ENCODE peak calls at places on chromosome 7, in five cellular contexts. N is kidney, U is IMR-90, Z is endodermal cell, J is keratinocyte. K is an unnamed sample.

GRCh38 chr7:149202831-149203231 is 7.5 kb downstream of the ZNF282 start:
- DNase-seq in Z (no peak), J (no peak), N (no peak), U (peak; percentile 31), K (no peak)

GRCh38 chr7:156751319-156751718 is 110.7 kb downstream of the RNF32 start:
- DNase-seq in N (no peak), J (no peak), U (peak; percentile 97), Z (no peak), K (peak; percentile 55)

GRCh38 chr7:142811154-142811737 is 40.5 kb downstream of the PRSS2 start:
- DNase-seq in Z (peak; percentile 61), N (no peak), J (no peak), U (peak; percentile 54), K (peak; percentile 83)

GRCh38 chr7:41187322-41187721 is 515.6 kb downstream of the INHBA start:
- DNase-seq in J (no peak), N (no peak), U (no peak), Z (no peak), K (no peak)

GRCh38 chr7:149692557-149692982 is 80.8 kb downstream of the ZNF467 start:
- DNase-seq in N (no peak), Z (peak; percentile 76), J (no peak), U (no peak), K (no peak)

GRCh38 chr7:16816820-16817219 is 12.0 kb upstream of the AGR2 start:
- DNase-seq in N (no peak), U (no peak), J (no peak), Z (no peak), K (no peak)

GRCh38 chr7:99693427-99694200 is 13.8 kb upstream of the CYP3A5 start:
- DNase-seq in Z (peak; percentile 91), U (no peak), N (no peak), J (no peak), K (no peak)

GRCh38 chr7:372546-372938 is 82.6 kb downstream of the FOXL3 start:
- DNase-seq in J (no peak), Z (no peak), N (no peak), U (no peak), K (no peak)

GRCh38 chr7:28687631-28688030 is 270.5 kb downstream of the TRIL start:
- DNase-seq in Z (no peak), U (no peak), N (no peak), J (no peak), K (no peak)

GRCh38 chr7:66413379-66414114 is 208.4 kb downstream of the TPST1 start:
- DNase-seq in Z (peak; percentile 99), J (peak; percentile 48), N (peak; percentile 97), U (peak; percentile 25), K (peak; percentile 93)

GRCh38 chr7:91814189-91814588 is 66.3 kb downstream of the MTERF1 start:
- DNase-seq in U (no peak), Z (no peak), N (no peak), J (no peak), K (no peak)

GRCh38 chr7:48097511-48098231 is 8.6 kb downstream of the UPP1 start:
- DNase-seq in Z (peak; percentile 31), N (no peak), J (no peak), U (no peak), K (no peak)

GRCh38 chr7:132455306-132455705 is 121.0 kb downstream of the PLXNA4 start:
- DNase-seq in N (no peak), J (no peak), U (no peak), Z (no peak), K (no peak)

GRCh38 chr7:73770002-73770859 is at the start of gene CLDN3:
- DNase-seq in N (peak; percentile 97), J (no peak), U (no peak), Z (peak; percentile 96), K (peak; percentile 17)

DNA sequence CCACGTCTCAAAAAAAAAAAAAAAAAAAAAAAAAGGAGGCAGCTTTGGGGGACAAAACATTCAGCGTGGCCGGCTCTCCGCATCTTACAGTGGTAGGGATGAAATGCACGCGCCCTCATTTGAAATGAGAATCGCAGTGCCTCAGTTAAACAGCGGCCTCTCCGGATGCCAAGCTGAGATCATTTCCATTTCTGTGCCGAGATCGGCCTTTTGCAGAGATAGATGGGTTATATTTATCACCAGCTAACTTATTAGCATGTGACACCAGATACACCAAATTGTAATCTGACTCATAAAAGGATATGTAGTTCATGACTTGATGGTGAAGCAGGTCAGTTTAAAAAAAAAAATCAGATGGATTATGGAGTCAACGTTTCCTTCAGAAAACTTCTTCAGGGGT is 138.7 kb downstream of the CUX1 start:
- DNase-seq in N (no peak), J (no peak), U (no peak), Z (no peak), K (no peak)
- H3K4me1 ChIP-seq in N (peaks cover 8% of the 10 kb centered on the region), J (peaks cover 9% of the 10 kb centered on the region), U (peaks cover 19% of the 10 kb centered on the region), Z (peaks cover 5% of the 10 kb centered on the region), K (peaks cover 18% of the 10 kb centered on the region)

DNA sequence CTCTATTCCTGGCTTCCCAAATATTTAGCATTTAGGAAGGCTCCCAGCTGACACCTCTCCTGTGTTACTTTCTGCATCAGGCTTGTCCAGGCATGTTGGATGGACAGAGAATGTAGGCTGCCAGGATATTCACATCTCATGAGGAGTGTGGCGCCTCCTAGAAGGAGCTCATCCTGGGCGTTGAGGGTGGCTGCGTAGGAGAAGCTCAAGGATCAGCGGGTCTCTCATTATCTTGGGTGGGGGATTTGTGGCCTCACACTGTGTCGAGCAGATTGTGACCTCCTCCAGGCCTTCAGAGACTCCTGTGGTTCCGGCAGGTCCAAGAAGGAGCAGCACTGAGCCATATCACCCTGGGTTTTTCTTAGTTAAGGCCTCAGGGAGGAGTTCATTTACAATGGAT is 8.6 kb upstream of the COBL start:
- DNase-seq in Z (peak; percentile 73), J (no peak), U (no peak), N (no peak), K (no peak)
- H3K9ac ChIP-seq in Z (no peak overlapping the region), J (no peak overlapping the region), U (no peak overlapping the region), N (no peak overlapping the region), K (no peak overlapping the region)

GRCh38 chr7:121286186-121286585 is 42.6 kb upstream of the WNT16 start:
- DNase-seq in N (no peak), J (no peak), Z (no peak), U (no peak), K (no peak)

GRCh38 chr7:121285066-121285667 is 43.6 kb upstream of the WNT16 start:
- DNase-seq in U (no peak), Z (no peak), N (no peak), J (no peak), K (no peak)

GRCh38 chr7:121294448-121294992 is 34.3 kb upstream of the WNT16 start:
- DNase-seq in N (no peak), Z (no peak), U (no peak), J (no peak), K (no peak)

GRCh38 chr7:121286742-121287699 is 41.8 kb upstream of the WNT16 start:
- DNase-seq in U (peak; percentile 53), Z (no peak), J (no peak), N (no peak), K (no peak)

GRCh38 chr7:121288894-121289293 is 39.9 kb upstream of the WNT16 start:
- DNase-seq in J (no peak), U (peak; percentile 80), N (no peak), Z (no peak), K (peak; percentile 56)
- H3K9me3 ChIP-seq in J (no peaks in the 10 kb centered on the region), U (peaks cover 4% of the 10 kb centered on the region), N (no peaks in the 10 kb centered on the region), Z (peaks cover 25% of the 10 kb centered on the region), K (peaks cover 4% of the 10 kb centered on the region)

GRCh38 chr7:103560136-103560535 is 114.1 kb upstream of the SLC26A5 start:
- DNase-seq in U (no peak), J (no peak), N (no peak), Z (no peak), K (no peak)
- H3K4me1 ChIP-seq in U (peaks cover 2% of the 10 kb centered on the region), J (no peaks in the 10 kb centered on the region), N (no peaks in the 10 kb centered on the region), Z (no peaks in the 10 kb centered on the region), K (no peaks in the 10 kb centered on the region)

GRCh38 chr7:83852136-83852535 is 203.2 kb upstream of the SEMA3E start:
- DNase-seq in N (no peak), U (no peak), Z (no peak), J (peak; percentile 23), K (no peak)
- H3K9ac ChIP-seq in N (no peak overlapping the region), U (no peak overlapping the region), Z (no peak overlapping the region), J (no peak overlapping the region), K (no peak overlapping the region)

DNA sequence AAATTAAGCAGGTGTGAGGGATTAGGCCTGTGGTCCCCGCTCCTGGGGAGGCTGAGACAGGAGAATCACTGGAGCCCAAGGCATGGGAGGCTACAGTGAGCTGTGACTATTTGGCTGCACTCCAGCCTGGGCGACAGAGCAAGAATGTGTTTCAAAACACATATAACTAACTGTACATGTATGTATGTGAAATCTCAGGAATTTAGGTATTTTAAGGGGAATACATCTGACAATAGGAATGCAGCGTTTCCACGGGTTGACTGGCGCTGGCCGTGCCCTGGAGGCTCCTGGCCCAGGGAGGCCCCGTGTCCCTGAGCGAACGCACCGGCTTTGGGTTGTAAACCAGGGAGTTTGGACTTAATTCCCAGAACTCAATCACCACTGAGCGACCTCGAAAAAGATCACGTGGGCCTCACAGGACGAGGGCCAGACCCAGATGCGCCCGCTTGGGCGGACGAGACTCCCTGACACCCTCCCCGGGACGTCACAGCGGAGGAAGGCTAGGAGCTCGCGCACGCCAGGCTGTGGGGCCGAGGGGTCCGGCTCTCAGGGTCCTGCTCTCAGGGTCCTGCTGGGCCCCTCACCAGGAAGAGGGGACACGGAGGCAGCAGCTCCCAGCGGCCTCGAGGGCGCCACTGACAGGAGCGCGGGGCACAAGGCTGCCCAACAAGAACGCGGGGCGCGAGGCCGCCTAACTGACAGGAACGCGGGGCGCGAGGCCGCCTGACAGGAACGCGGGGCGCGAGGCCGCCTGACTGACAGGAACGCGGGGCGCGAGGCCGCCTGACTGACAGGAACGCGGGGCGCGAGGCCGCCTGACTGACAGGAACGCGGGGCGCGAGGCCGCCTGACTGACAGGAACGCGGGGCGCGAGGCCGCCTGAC is 18.4 kb downstream of the PTPRN2 start:
- DNase-seq in U (no peak), Z (no peak), N (no peak), J (no peak), K (no peak)
- H3K9me3 ChIP-seq in U (no peaks in the 10 kb centered on the region), Z (peaks cover 67% of the 10 kb centered on the region), N (no peaks in the 10 kb centered on the region), J (no peaks in the 10 kb centered on the region), K (no peaks in the 10 kb centered on the region)

DNA sequence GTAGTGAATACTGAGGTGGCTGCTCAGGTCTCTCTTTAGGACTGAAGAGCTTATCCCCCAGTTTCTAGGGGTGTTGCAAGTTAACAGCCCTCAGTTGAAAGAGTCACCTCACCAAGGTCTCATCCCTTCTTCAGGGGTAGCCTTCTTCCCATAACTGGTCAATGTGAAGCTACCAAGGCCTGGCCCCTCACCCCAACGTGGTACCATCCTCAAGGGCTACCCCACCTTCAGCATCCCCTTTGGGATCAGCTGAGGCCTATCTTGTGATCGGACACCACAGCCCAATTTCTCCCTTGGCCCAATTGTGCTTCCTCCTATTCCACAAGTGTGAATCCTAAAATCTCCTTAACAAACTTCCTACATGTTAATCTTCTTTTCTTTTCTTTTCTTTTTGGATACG is 289.5 kb upstream of the MKLN1 start:
- DNase-seq in U (no peak), Z (peak; percentile 23), J (no peak), N (no peak), K (no peak)
- H3K4me1 ChIP-seq in U (peaks cover 11% of the 10 kb centered on the region), Z (no peaks in the 10 kb centered on the region), J (peaks cover 8% of the 10 kb centered on the region), N (peaks cover 3% of the 10 kb centered on the region), K (peaks cover 41% of the 10 kb centered on the region)

DNA sequence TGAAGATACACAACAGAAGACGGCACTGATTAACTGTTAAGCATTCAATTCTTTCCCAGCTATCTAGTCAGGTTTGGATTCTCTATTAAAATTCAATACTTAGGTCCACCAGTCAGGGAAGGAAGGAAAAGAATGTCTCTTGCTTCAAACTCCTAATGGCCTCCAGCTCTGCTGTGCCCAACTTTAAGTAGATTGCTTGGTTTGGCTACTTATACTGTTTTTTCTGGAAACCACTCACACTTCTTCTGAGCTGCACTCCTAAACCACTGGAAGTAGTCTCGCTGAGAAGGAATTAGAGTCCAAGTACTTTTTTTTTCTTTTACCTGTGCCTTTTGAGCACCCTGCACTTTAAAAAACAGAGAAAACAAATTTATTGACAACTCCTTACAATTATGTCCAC is 26.8 kb upstream of the COL1A2 start:
- DNase-seq in U (peak; percentile 65), N (no peak), J (no peak), Z (no peak), K (peak; percentile 76)
- H3K9ac ChIP-seq in U (peak overlapping the region; percentile 46), N (no peak overlapping the region), J (no peak overlapping the region), Z (no peak overlapping the region), K (peak overlapping the region; percentile 86)